ENCODE peak calls at places on chromosomes 5 and 9, in six cellular contexts. J is HepG2, Y is SK-N-SH, I is H1, P is GM12878, E is K562. Q is an unnamed sample.

GRCh38 chr9:124122321-124122720 is 110.8 kb downstream of the LHX2 start:
- DNase-seq in P (no peak), J (no peak), I (no peak), Y (no peak), E (no peak), Q (no peak)

GRCh38 chr9:36401179-36401740 is 1.2 kb upstream of the RNF38 start:
- DNase-seq in J (peak), P (peak), I (peak), Y (peak), E (peak), Q (no peak)

GRCh38 chr5:73938280-73938937 is 312.4 kb downstream of the ARHGEF28 start:
- DNase-seq in E (no peak), P (no peak), I (no peak), J (no peak), Y (no peak), Q (no peak)

GRCh38 chr9:14542071-14542470 is 151.2 kb downstream of the ZDHHC21 start:
- DNase-seq in P (no peak), Y (no peak), E (no peak), I (no peak), J (no peak), Q (no peak)

GRCh38 chr5:175701797-175702196 is 43.9 kb downstream of the HRH2 start:
- DNase-seq in Y (no peak), J (no peak), P (no peak), E (no peak), I (no peak), Q (no peak)

GRCh38 chr5:179237770-179238627 is 107.3 kb downstream of the ADAMTS2 start:
- DNase-seq in J (no peak), I (no peak), Y (no peak), P (no peak), E (no peak), Q (no peak)

GRCh38 chr9:84277646-84278045 is 62.9 kb downstream of the SLC28A3 start:
- DNase-seq in Y (no peak), I (no peak), J (no peak), P (no peak), E (no peak), Q (no peak)

GRCh38 chr5:172285226-172286143 is 1.9 kb upstream of the UBTD2 start:
- DNase-seq in E (no peak), Y (no peak), I (no peak), P (no peak), J (no peak), Q (no peak)

GRCh38 chr5:181192337-181193046 is 12.5 kb downstream of the TRIM7 start:
- DNase-seq in I (no peak), P (no peak), J (no peak), Y (no peak), E (no peak), Q (no peak)

GRCh38 chr5:139446956-139447779 is 7.8 kb upstream of the DNAJC18 start:
- DNase-seq in J (no peak), I (no peak), P (peak), Y (no peak), E (no peak), Q (no peak)

GRCh38 chr5:174272671-174273070 is 227.2 kb downstream of the NSG2 start:
- DNase-seq in E (no peak), I (no peak), J (no peak), Y (no peak), P (no peak), Q (no peak)

DNA sequence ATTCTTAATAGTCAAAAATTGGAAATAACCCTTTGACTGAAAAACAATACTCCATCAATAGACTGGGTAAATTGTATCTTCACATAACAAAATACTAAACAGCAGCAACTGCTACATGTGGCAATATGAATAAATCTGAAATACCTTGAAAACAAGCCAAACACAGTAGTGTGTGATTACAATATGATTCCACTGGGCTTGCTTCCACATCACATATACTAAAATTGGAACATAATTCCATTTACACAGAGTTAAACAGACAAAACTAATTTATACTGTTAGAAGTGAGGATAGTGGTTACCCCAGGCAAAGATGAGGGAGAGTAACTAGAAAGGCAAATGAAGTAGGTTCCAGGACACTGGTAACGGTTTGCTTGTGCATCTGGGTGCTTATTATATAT is 20.4 kb downstream of the FNIP1 start:
- DNase-seq in I (no peak), E (no peak), J (no peak), Y (no peak), P (no peak), Q (no peak)
- TF ChIP-seq GABPA in I (no peak), E (no peak), J (no peak), Y (no peak), P (no peak), Q (no peak)

DNA sequence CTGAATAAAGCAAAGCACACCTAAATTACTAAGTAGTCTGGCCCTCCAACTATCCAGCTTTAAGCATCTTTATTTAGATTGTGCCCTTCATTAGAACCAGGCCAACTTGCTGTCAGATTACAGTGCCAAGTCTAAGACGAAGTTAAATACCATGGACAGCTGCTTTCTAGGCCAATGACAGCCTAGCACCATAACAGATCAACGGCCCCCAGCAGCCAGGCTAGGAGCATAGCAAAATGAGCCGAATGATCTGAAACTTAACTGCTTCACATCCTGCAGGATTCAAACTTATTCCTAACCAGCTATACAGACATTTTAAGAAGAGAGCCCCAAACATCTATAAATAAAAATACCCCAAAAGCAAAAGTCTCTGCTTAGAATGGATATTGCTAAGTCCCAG is 6.8 kb downstream of the SLC24A2 start:
- DNase-seq in I (no peak), J (no peak), P (no peak), E (no peak), Y (no peak), Q (no peak)
- TF ChIP-seq GABPA in I (no peak), J (no peak), P (no peak), E (no peak), Y (no peak), Q (no peak)

DNA sequence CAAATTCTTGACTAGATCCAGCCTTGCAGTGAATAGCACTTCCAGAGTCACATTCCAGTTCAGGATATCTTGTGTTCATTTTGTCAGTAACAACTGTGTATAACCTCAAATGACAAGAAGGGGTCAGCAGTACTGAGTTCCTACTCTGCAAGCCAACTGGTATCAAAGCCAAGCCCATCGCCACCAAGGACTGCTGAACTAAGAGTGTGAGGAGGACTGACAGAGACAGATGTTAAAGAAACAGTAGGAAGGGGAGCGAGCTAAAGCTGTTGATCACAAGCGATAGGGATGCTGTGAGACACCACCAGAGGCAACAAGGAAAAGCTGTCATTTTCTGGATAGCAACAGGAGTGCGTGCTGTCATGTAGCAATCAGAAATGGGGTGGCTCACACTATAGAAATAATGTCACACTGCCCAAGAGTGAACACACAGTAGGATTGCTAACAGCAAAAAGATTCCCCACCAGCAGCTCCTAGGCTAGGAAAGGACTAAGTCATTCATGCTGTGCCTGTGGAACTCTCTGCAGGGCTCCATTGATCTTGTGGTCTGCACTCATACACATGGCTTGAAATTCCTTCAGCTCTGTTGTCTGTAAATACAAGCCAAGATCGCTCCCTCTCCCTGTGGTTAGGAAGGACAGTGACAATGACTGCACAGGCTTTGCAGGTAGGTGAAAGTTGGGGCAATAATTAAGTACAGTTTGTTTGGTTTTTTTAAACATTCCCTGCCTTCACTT is 658.6 kb downstream of the NR2F1-AS1 start:
- DNase-seq in P (no peak), J (peak), Y (no peak), E (no peak), I (no peak), Q (no peak)
- TF ChIP-seq GABPA in P (no peak), J (no peak), Y (no peak), E (no peak), I (no peak), Q (no peak)

GRCh38 chr5:11733185-11733839 is 170.9 kb downstream of the CTNND2 start:
- DNase-seq in P (no peak), J (peak), E (no peak), Y (no peak), I (no peak), Q (no peak)
- TF ChIP-seq GABPA in P (no peak), J (no peak), E (no peak), Y (no peak), I (no peak), Q (no peak)

GRCh38 chr9:113480612-113481011 is 17.1 kb downstream of the RGS3 start:
- DNase-seq in P (no peak), J (no peak), Y (no peak), E (no peak), I (no peak), Q (no peak)
- TF ChIP-seq GABPA in P (no peak), J (no peak), Y (no peak), E (no peak), I (no peak), Q (no peak)

Q was measured in HL-60.